ENCODE peak calls at places on chromosomes 5 and 9, in ten cellular contexts. One of them, this sample, is unnamed.
A peak's percentile ranks its signal among the peaks of the same experiment; 100 is the strongest.

GRCh38 chr5:123206618-123207320 is 117.7 kb downstream of the PRDM6 start:
- DNase-seq in GM12878: no peak
- DNase-seq in Panc1: no peak
- DNase-seq in effector memory CD4-positive, alpha-beta T cell: no peak
- DNase-seq in A549: no peak
- DNase-seq in transverse colon: no peak
- DNase-seq in sigmoid colon: no peak
- DNase-seq in neuronal stem cell: no peak
- DNase-seq in right cardiac atrium: no peak
- DNase-seq in heart left ventricle: no peak
- DNase-seq in this sample: no peak

GRCh38 chr5:96199713-96200183 is 233.3 kb downstream of the PCSK1 start:
- DNase-seq in GM12878: no peak
- DNase-seq in Panc1: no peak
- DNase-seq in effector memory CD4-positive, alpha-beta T cell: no peak
- DNase-seq in A549: peak; percentile 53
- DNase-seq in transverse colon: no peak
- DNase-seq in sigmoid colon: no peak
- DNase-seq in neuronal stem cell: no peak
- DNase-seq in right cardiac atrium: no peak
- DNase-seq in heart left ventricle: no peak
- DNase-seq in this sample: no peak

GRCh38 chr5:125890387-125890955 is 532.7 kb upstream of the GRAMD2B start:
- DNase-seq in GM12878: no peak
- DNase-seq in Panc1: no peak
- DNase-seq in effector memory CD4-positive, alpha-beta T cell: no peak
- DNase-seq in A549: no peak
- DNase-seq in transverse colon: no peak
- DNase-seq in sigmoid colon: no peak
- DNase-seq in neuronal stem cell: no peak
- DNase-seq in right cardiac atrium: no peak
- DNase-seq in heart left ventricle: no peak
- DNase-seq in this sample: no peak

GRCh38 chr5:24566933-24567332 is 77.8 kb downstream of the CDH10 start:
- DNase-seq in GM12878: no peak
- DNase-seq in Panc1: no peak
- DNase-seq in effector memory CD4-positive, alpha-beta T cell: no peak
- DNase-seq in A549: no peak
- DNase-seq in transverse colon: no peak
- DNase-seq in sigmoid colon: no peak
- DNase-seq in neuronal stem cell: no peak
- DNase-seq in right cardiac atrium: no peak
- DNase-seq in heart left ventricle: no peak
- DNase-seq in this sample: no peak

GRCh38 chr9:4987996-4988421 is 2.9 kb downstream of the JAK2 start:
- DNase-seq in GM12878: peak; percentile 66
- DNase-seq in Panc1: peak; percentile 35
- DNase-seq in effector memory CD4-positive, alpha-beta T cell: peak; percentile 7
- DNase-seq in A549: peak; percentile 73
- DNase-seq in transverse colon: peak; percentile 22
- DNase-seq in sigmoid colon: no peak
- DNase-seq in neuronal stem cell: peak; percentile 77
- DNase-seq in right cardiac atrium: no peak
- DNase-seq in heart left ventricle: no peak
- DNase-seq in this sample: peak; percentile 96

GRCh38 chr5:26415987-26416386 is 622.4 kb downstream of the CDH9 start:
- DNase-seq in GM12878: no peak
- DNase-seq in Panc1: no peak
- DNase-seq in effector memory CD4-positive, alpha-beta T cell: no peak
- DNase-seq in A549: no peak
- DNase-seq in transverse colon: no peak
- DNase-seq in sigmoid colon: no peak
- DNase-seq in neuronal stem cell: no peak
- DNase-seq in right cardiac atrium: no peak
- DNase-seq in heart left ventricle: no peak
- DNase-seq in this sample: no peak

GRCh38 chr9:1117439-1117838 is 67.3 kb downstream of the DMRT2 start:
- DNase-seq in GM12878: no peak
- DNase-seq in Panc1: no peak
- DNase-seq in effector memory CD4-positive, alpha-beta T cell: no peak
- DNase-seq in A549: no peak
- DNase-seq in transverse colon: no peak
- DNase-seq in sigmoid colon: no peak
- DNase-seq in neuronal stem cell: no peak
- DNase-seq in right cardiac atrium: no peak
- DNase-seq in heart left ventricle: no peak
- DNase-seq in this sample: no peak

GRCh38 chr9:13904746-13905145 is 409.2 kb downstream of the NFIB start:
- DNase-seq in GM12878: no peak
- DNase-seq in Panc1: no peak
- DNase-seq in effector memory CD4-positive, alpha-beta T cell: no peak
- DNase-seq in A549: no peak
- DNase-seq in transverse colon: no peak
- DNase-seq in sigmoid colon: no peak
- DNase-seq in neuronal stem cell: no peak
- DNase-seq in right cardiac atrium: no peak
- DNase-seq in heart left ventricle: no peak
- DNase-seq in this sample: no peak

GRCh38 chr9:4929917-4930316 is 55.2 kb upstream of the JAK2 start:
- DNase-seq in GM12878: no peak
- DNase-seq in Panc1: no peak
- DNase-seq in effector memory CD4-positive, alpha-beta T cell: no peak
- DNase-seq in A549: no peak
- DNase-seq in transverse colon: no peak
- DNase-seq in sigmoid colon: no peak
- DNase-seq in neuronal stem cell: no peak
- DNase-seq in right cardiac atrium: no peak
- DNase-seq in heart left ventricle: no peak
- DNase-seq in this sample: no peak

GRCh38 chr5:142982821-142983200 is 212.6 kb downstream of the ARHGAP26 start:
- DNase-seq in GM12878: no peak
- DNase-seq in Panc1: no peak
- DNase-seq in effector memory CD4-positive, alpha-beta T cell: no peak
- DNase-seq in A549: no peak
- DNase-seq in transverse colon: no peak
- DNase-seq in sigmoid colon: no peak
- DNase-seq in neuronal stem cell: no peak
- DNase-seq in right cardiac atrium: no peak
- DNase-seq in heart left ventricle: no peak
- DNase-seq in this sample: peak; percentile 41

GRCh38 chr5:100900796-100901731 is 2.0 kb downstream of the ST8SIA4 start:
- DNase-seq in GM12878: peak; percentile 82
- DNase-seq in Panc1: no peak
- DNase-seq in effector memory CD4-positive, alpha-beta T cell: peak; percentile 90
- DNase-seq in A549: peak; percentile 65
- DNase-seq in transverse colon: peak; percentile 81
- DNase-seq in sigmoid colon: peak; percentile 79
- DNase-seq in neuronal stem cell: peak; percentile 56
- DNase-seq in right cardiac atrium: peak; percentile 86
- DNase-seq in heart left ventricle: peak; percentile 88
- DNase-seq in this sample: peak; percentile 88

GRCh38 chr9:86540999-86541398 is 186.8 kb upstream of the TUT7 start:
- DNase-seq in GM12878: no peak
- DNase-seq in Panc1: no peak
- DNase-seq in effector memory CD4-positive, alpha-beta T cell: no peak
- DNase-seq in A549: no peak
- DNase-seq in transverse colon: no peak
- DNase-seq in sigmoid colon: no peak
- DNase-seq in neuronal stem cell: no peak
- DNase-seq in right cardiac atrium: no peak
- DNase-seq in heart left ventricle: no peak
- DNase-seq in this sample: no peak

GRCh38 chr5:68288756-68289134 is 73.2 kb downstream of the PIK3R1 start:
- DNase-seq in GM12878: no peak
- DNase-seq in Panc1: no peak
- DNase-seq in effector memory CD4-positive, alpha-beta T cell: no peak
- DNase-seq in A549: no peak
- DNase-seq in transverse colon: no peak
- DNase-seq in sigmoid colon: peak; percentile 69
- DNase-seq in neuronal stem cell: no peak
- DNase-seq in right cardiac atrium: no peak
- DNase-seq in heart left ventricle: no peak
- DNase-seq in this sample: peak; percentile 25

GRCh38 chr5:68287631-68287975 is 72.0 kb downstream of the PIK3R1 start:
- DNase-seq in GM12878: no peak
- DNase-seq in Panc1: no peak
- DNase-seq in effector memory CD4-positive, alpha-beta T cell: no peak
- DNase-seq in A549: no peak
- DNase-seq in transverse colon: no peak
- DNase-seq in sigmoid colon: no peak
- DNase-seq in neuronal stem cell: no peak
- DNase-seq in right cardiac atrium: no peak
- DNase-seq in heart left ventricle: no peak
- DNase-seq in this sample: no peak

GRCh38 chr5:68286612-68286912 is 71.0 kb downstream of the PIK3R1 start:
- DNase-seq in GM12878: no peak
- DNase-seq in Panc1: no peak
- DNase-seq in effector memory CD4-positive, alpha-beta T cell: no peak
- DNase-seq in A549: no peak
- DNase-seq in transverse colon: no peak
- DNase-seq in sigmoid colon: no peak
- DNase-seq in neuronal stem cell: no peak
- DNase-seq in right cardiac atrium: no peak
- DNase-seq in heart left ventricle: no peak
- DNase-seq in this sample: no peak

GRCh38 chr5:68289576-68289975 is 74.0 kb downstream of the PIK3R1 start:
- DNase-seq in GM12878: no peak
- DNase-seq in Panc1: no peak
- DNase-seq in effector memory CD4-positive, alpha-beta T cell: no peak
- DNase-seq in A549: no peak
- DNase-seq in transverse colon: no peak
- DNase-seq in sigmoid colon: no peak
- DNase-seq in neuronal stem cell: no peak
- DNase-seq in right cardiac atrium: no peak
- DNase-seq in heart left ventricle: no peak
- DNase-seq in this sample: no peak

GRCh38 chr5:68287976-68288755 is 72.6 kb downstream of the PIK3R1 start:
- DNase-seq in GM12878: peak; percentile 77
- DNase-seq in Panc1: no peak
- DNase-seq in effector memory CD4-positive, alpha-beta T cell: peak; percentile 19
- DNase-seq in A549: peak; percentile 32
- DNase-seq in transverse colon: peak; percentile 66
- DNase-seq in sigmoid colon: peak; percentile 81
- DNase-seq in neuronal stem cell: peak; percentile 48
- DNase-seq in right cardiac atrium: peak; percentile 88
- DNase-seq in heart left ventricle: peak; percentile 81
- DNase-seq in this sample: peak; percentile 75
- H3K4me1 ChIP-seq in GM12878: peaks cover 53% of the 10 kb centered on the region
- H3K4me1 ChIP-seq in Panc1: peaks cover 16% of the 10 kb centered on the region
- H3K4me1 ChIP-seq in effector memory CD4-positive, alpha-beta T cell: peaks cover 54% of the 10 kb centered on the region
- H3K4me1 ChIP-seq in A549: peaks cover 56% of the 10 kb centered on the region
- H3K4me1 ChIP-seq in transverse colon: peaks cover 74% of the 10 kb centered on the region
- H3K4me1 ChIP-seq in sigmoid colon: peaks cover 94% of the 10 kb centered on the region
- H3K4me1 ChIP-seq in neuronal stem cell: peaks cover 18% of the 10 kb centered on the region
- H3K4me1 ChIP-seq in right cardiac atrium: peaks cover 4% of the 10 kb centered on the region
- H3K4me1 ChIP-seq in heart left ventricle: peaks cover 70% of the 10 kb centered on the region
- H3K4me1 ChIP-seq in this sample: peaks cover 45% of the 10 kb centered on the region

GRCh38 chr5:56006600-56006999 is 11.8 kb upstream of the IL6ST start:
- DNase-seq in GM12878: no peak
- DNase-seq in Panc1: no peak
- DNase-seq in effector memory CD4-positive, alpha-beta T cell: no peak
- DNase-seq in A549: no peak
- DNase-seq in transverse colon: no peak
- DNase-seq in sigmoid colon: no peak
- DNase-seq in neuronal stem cell: no peak
- DNase-seq in right cardiac atrium: no peak
- DNase-seq in heart left ventricle: no peak
- DNase-seq in this sample: no peak
- H3K4me1 ChIP-seq in GM12878: peaks cover 6% of the 10 kb centered on the region
- H3K4me1 ChIP-seq in Panc1: no peaks in the 10 kb centered on the region
- H3K4me1 ChIP-seq in effector memory CD4-positive, alpha-beta T cell: peaks cover 15% of the 10 kb centered on the region
- H3K4me1 ChIP-seq in A549: peaks cover 31% of the 10 kb centered on the region
- H3K4me1 ChIP-seq in transverse colon: peaks cover 8% of the 10 kb centered on the region
- H3K4me1 ChIP-seq in sigmoid colon: no peaks in the 10 kb centered on the region
- H3K4me1 ChIP-seq in neuronal stem cell: no peaks in the 10 kb centered on the region
- H3K4me1 ChIP-seq in right cardiac atrium: peaks cover 2% of the 10 kb centered on the region
- H3K4me1 ChIP-seq in heart left ventricle: no peaks in the 10 kb centered on the region
- H3K4me1 ChIP-seq in this sample: no peaks in the 10 kb centered on the region

GRCh38 chr9:29393064-29393463 is 1819.8 kb upstream of the C9orf72 start:
- DNase-seq in GM12878: no peak
- DNase-seq in Panc1: no peak
- DNase-seq in effector memory CD4-positive, alpha-beta T cell: no peak
- DNase-seq in A549: no peak
- DNase-seq in transverse colon: no peak
- DNase-seq in sigmoid colon: no peak
- DNase-seq in neuronal stem cell: no peak
- DNase-seq in right cardiac atrium: no peak
- DNase-seq in heart left ventricle: no peak
- DNase-seq in this sample: no peak

GRCh38 chr9:29394855-29395254 is 1821.6 kb upstream of the C9orf72 start:
- DNase-seq in GM12878: no peak
- DNase-seq in Panc1: no peak
- DNase-seq in effector memory CD4-positive, alpha-beta T cell: no peak
- DNase-seq in A549: no peak
- DNase-seq in transverse colon: no peak
- DNase-seq in sigmoid colon: no peak
- DNase-seq in neuronal stem cell: no peak
- DNase-seq in right cardiac atrium: no peak
- DNase-seq in heart left ventricle: no peak
- DNase-seq in this sample: no peak

DNA sequence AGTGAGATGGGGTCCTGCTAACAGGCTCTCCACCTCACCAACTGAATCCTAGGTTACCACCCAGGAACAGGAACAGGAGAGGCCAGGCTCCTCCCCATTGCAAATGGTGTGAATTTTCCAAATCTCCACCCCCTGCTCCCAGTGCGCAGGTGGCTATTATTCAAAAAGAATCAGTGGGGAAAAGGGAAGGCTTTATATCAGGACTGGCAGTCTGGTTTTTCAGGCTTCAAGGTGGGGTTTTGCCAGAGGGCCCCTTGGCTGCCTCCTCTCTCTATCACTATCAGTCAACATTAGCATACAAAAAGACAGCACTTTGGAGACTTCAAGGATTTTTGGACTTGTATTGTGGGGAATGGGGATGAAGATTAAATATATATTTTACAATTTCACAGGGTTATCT is 1817.6 kb upstream of the C9orf72 start:
- DNase-seq in GM12878: no peak
- DNase-seq in Panc1: no peak
- DNase-seq in effector memory CD4-positive, alpha-beta T cell: no peak
- DNase-seq in A549: no peak
- DNase-seq in transverse colon: no peak
- DNase-seq in sigmoid colon: no peak
- DNase-seq in neuronal stem cell: no peak
- DNase-seq in right cardiac atrium: no peak
- DNase-seq in heart left ventricle: no peak
- DNase-seq in this sample: no peak
- H3K4me1 ChIP-seq in GM12878: no peaks in the 10 kb centered on the region
- H3K4me1 ChIP-seq in Panc1: no peaks in the 10 kb centered on the region
- H3K4me1 ChIP-seq in effector memory CD4-positive, alpha-beta T cell: no peaks in the 10 kb centered on the region
- H3K4me1 ChIP-seq in A549: no peaks in the 10 kb centered on the region
- H3K4me1 ChIP-seq in transverse colon: no peaks in the 10 kb centered on the region
- H3K4me1 ChIP-seq in sigmoid colon: no peaks in the 10 kb centered on the region
- H3K4me1 ChIP-seq in neuronal stem cell: no peaks in the 10 kb centered on the region
- H3K4me1 ChIP-seq in right cardiac atrium: no peaks in the 10 kb centered on the region
- H3K4me1 ChIP-seq in heart left ventricle: no peaks in the 10 kb centered on the region
- H3K4me1 ChIP-seq in this sample: no peaks in the 10 kb centered on the region

DNA sequence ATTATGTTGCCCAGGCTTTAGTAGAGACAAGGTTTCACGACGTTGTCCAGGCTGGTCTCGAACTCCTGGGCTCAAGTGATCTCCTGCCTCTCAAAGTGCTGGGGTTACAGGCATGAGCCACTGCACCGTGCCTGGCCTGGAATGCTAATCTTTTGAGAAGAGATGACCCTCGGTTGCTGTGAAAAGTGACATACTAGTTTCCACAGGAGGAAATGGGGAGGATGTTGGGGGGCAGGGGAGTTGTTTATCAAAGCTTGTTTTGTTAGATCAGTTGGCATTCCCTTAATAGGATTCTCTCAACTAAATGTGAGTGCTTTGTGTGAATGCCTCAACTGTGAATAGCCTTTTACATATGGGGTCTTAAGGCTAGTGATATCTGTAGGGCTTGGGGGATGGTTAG is 16.4 kb upstream of the MATR3 start:
- DNase-seq in GM12878: no peak
- DNase-seq in Panc1: no peak
- DNase-seq in effector memory CD4-positive, alpha-beta T cell: no peak
- DNase-seq in A549: no peak
- DNase-seq in transverse colon: no peak
- DNase-seq in sigmoid colon: no peak
- DNase-seq in neuronal stem cell: no peak
- DNase-seq in right cardiac atrium: no peak
- DNase-seq in heart left ventricle: no peak
- DNase-seq in this sample: no peak
- H3K4me1 ChIP-seq in GM12878: peaks cover 32% of the 10 kb centered on the region
- H3K4me1 ChIP-seq in Panc1: peaks cover 37% of the 10 kb centered on the region
- H3K4me1 ChIP-seq in effector memory CD4-positive, alpha-beta T cell: peaks cover 21% of the 10 kb centered on the region
- H3K4me1 ChIP-seq in A549: peaks cover 79% of the 10 kb centered on the region
- H3K4me1 ChIP-seq in transverse colon: peaks cover 59% of the 10 kb centered on the region
- H3K4me1 ChIP-seq in sigmoid colon: peaks cover 23% of the 10 kb centered on the region
- H3K4me1 ChIP-seq in neuronal stem cell: peaks cover 18% of the 10 kb centered on the region
- H3K4me1 ChIP-seq in right cardiac atrium: peaks cover 4% of the 10 kb centered on the region
- H3K4me1 ChIP-seq in heart left ventricle: peaks cover 40% of the 10 kb centered on the region
- H3K4me1 ChIP-seq in this sample: peaks cover 55% of the 10 kb centered on the region